ENCODE peak calls at places on chromosomes 7 and 10, in eight cellular contexts. One of them, this sample, is unnamed.

GRCh38 chr10:132187421-132188138 is 832 bp downstream of the DPYSL4 start:
- DNase-seq in OCI-LY7: no peak
- DNase-seq in colonic mucosa: no peak
- DNase-seq in ovary: no peak
- DNase-seq in skeletal muscle cell: no peak
- DNase-seq in aorta: no peak
- DNase-seq in fibroblast of lung: no peak
- DNase-seq in mucosa of descending colon: no peak
- DNase-seq in this sample: no peak

GRCh38 chr7:102215281-102215680 is 71.4 kb upstream of the SH2B2 start:
- DNase-seq in OCI-LY7: no peak
- DNase-seq in colonic mucosa: no peak
- DNase-seq in ovary: no peak
- DNase-seq in skeletal muscle cell: no peak
- DNase-seq in aorta: no peak
- DNase-seq in fibroblast of lung: no peak
- DNase-seq in mucosa of descending colon: no peak
- DNase-seq in this sample: no peak

GRCh38 chr10:83605783-83606182 is 533.5 kb upstream of the GHITM start:
- DNase-seq in OCI-LY7: no peak
- DNase-seq in colonic mucosa: no peak
- DNase-seq in ovary: no peak
- DNase-seq in skeletal muscle cell: no peak
- DNase-seq in aorta: no peak
- DNase-seq in fibroblast of lung: no peak
- DNase-seq in mucosa of descending colon: no peak
- DNase-seq in this sample: no peak

GRCh38 chr10:24853661-24854060 is 98.7 kb downstream of the PRTFDC1 start:
- DNase-seq in OCI-LY7: no peak
- DNase-seq in colonic mucosa: no peak
- DNase-seq in ovary: no peak
- DNase-seq in skeletal muscle cell: no peak
- DNase-seq in aorta: no peak
- DNase-seq in fibroblast of lung: no peak
- DNase-seq in mucosa of descending colon: no peak
- DNase-seq in this sample: no peak

GRCh38 chr10:126935263-126935946 is 30.2 kb downstream of the DOCK1 start:
- DNase-seq in OCI-LY7: no peak
- DNase-seq in colonic mucosa: no peak
- DNase-seq in ovary: no peak
- DNase-seq in skeletal muscle cell: no peak
- DNase-seq in aorta: no peak
- DNase-seq in fibroblast of lung: no peak
- DNase-seq in mucosa of descending colon: no peak
- DNase-seq in this sample: no peak

GRCh38 chr10:42991442-42992098 is 85.3 kb upstream of the RET start:
- DNase-seq in OCI-LY7: no peak
- DNase-seq in colonic mucosa: peak
- DNase-seq in ovary: no peak
- DNase-seq in skeletal muscle cell: no peak
- DNase-seq in aorta: no peak
- DNase-seq in fibroblast of lung: no peak
- DNase-seq in mucosa of descending colon: no peak
- DNase-seq in this sample: no peak

GRCh38 chr7:91168766-91169518 is 95.3 kb upstream of the FZD1 start:
- DNase-seq in OCI-LY7: no peak
- DNase-seq in colonic mucosa: no peak
- DNase-seq in ovary: no peak
- DNase-seq in skeletal muscle cell: no peak
- DNase-seq in aorta: no peak
- DNase-seq in fibroblast of lung: peak
- DNase-seq in mucosa of descending colon: no peak
- DNase-seq in this sample: no peak

GRCh38 chr7:901388-902154 is 25.2 kb downstream of the GET4 start:
- DNase-seq in OCI-LY7: peak
- DNase-seq in colonic mucosa: peak
- DNase-seq in ovary: peak
- DNase-seq in skeletal muscle cell: peak
- DNase-seq in aorta: peak
- DNase-seq in fibroblast of lung: peak
- DNase-seq in mucosa of descending colon: peak
- DNase-seq in this sample: peak

GRCh38 chr10:91603931-91604331 is 28.9 kb downstream of the PPP1R3C start:
- DNase-seq in OCI-LY7: no peak
- DNase-seq in colonic mucosa: no peak
- DNase-seq in ovary: no peak
- DNase-seq in skeletal muscle cell: no peak
- DNase-seq in aorta: no peak
- DNase-seq in fibroblast of lung: peak
- DNase-seq in mucosa of descending colon: no peak
- DNase-seq in this sample: no peak

GRCh38 chr10:52864459-52865106 is 92.0 kb upstream of the MBL2 start:
- DNase-seq in OCI-LY7: no peak
- DNase-seq in colonic mucosa: no peak
- DNase-seq in ovary: no peak
- DNase-seq in skeletal muscle cell: peak
- DNase-seq in aorta: peak
- DNase-seq in fibroblast of lung: peak
- DNase-seq in mucosa of descending colon: peak
- DNase-seq in this sample: no peak

GRCh38 chr7:95686109-95686508 is 86.2 kb upstream of the DYNC1I1 start:
- DNase-seq in OCI-LY7: peak
- DNase-seq in colonic mucosa: peak
- DNase-seq in ovary: peak
- DNase-seq in skeletal muscle cell: peak
- DNase-seq in aorta: no peak
- DNase-seq in fibroblast of lung: peak
- DNase-seq in mucosa of descending colon: peak
- DNase-seq in this sample: peak

GRCh38 chr7:137992042-137992737 is 9.7 kb downstream of the CREB3L2 start:
- DNase-seq in OCI-LY7: no peak
- DNase-seq in colonic mucosa: no peak
- DNase-seq in ovary: no peak
- DNase-seq in skeletal muscle cell: no peak
- DNase-seq in aorta: no peak
- DNase-seq in fibroblast of lung: peak
- DNase-seq in mucosa of descending colon: no peak
- DNase-seq in this sample: no peak

GRCh38 chr7:424961-425793 is 94.5 kb downstream of the PDGFA start:
- DNase-seq in OCI-LY7: no peak
- DNase-seq in colonic mucosa: no peak
- DNase-seq in ovary: no peak
- DNase-seq in skeletal muscle cell: no peak
- DNase-seq in aorta: peak
- DNase-seq in fibroblast of lung: no peak
- DNase-seq in mucosa of descending colon: no peak
- DNase-seq in this sample: no peak

GRCh38 chr7:44697136-44698045 is 51.3 kb upstream of the ZMIZ2 start:
- DNase-seq in OCI-LY7: no peak
- DNase-seq in colonic mucosa: no peak
- DNase-seq in ovary: no peak
- DNase-seq in skeletal muscle cell: no peak
- DNase-seq in aorta: peak
- DNase-seq in fibroblast of lung: no peak
- DNase-seq in mucosa of descending colon: no peak
- DNase-seq in this sample: no peak

GRCh38 chr7:144415858-144416257 is 12.4 kb upstream of the NOBOX start:
- DNase-seq in OCI-LY7: no peak
- DNase-seq in colonic mucosa: no peak
- DNase-seq in ovary: no peak
- DNase-seq in skeletal muscle cell: no peak
- DNase-seq in aorta: no peak
- DNase-seq in fibroblast of lung: no peak
- DNase-seq in mucosa of descending colon: no peak
- DNase-seq in this sample: no peak

GRCh38 chr7:44853391-44853790 is 5.5 kb upstream of the H2AZ2 start:
- DNase-seq in OCI-LY7: no peak
- DNase-seq in colonic mucosa: no peak
- DNase-seq in ovary: no peak
- DNase-seq in skeletal muscle cell: no peak
- DNase-seq in aorta: no peak
- DNase-seq in fibroblast of lung: no peak
- DNase-seq in mucosa of descending colon: no peak
- DNase-seq in this sample: no peak

GRCh38 chr10:101222683-101223273 is 6.5 kb downstream of the LBX1 start:
- DNase-seq in OCI-LY7: no peak
- DNase-seq in colonic mucosa: no peak
- DNase-seq in ovary: no peak
- DNase-seq in skeletal muscle cell: no peak
- DNase-seq in aorta: no peak
- DNase-seq in fibroblast of lung: no peak
- DNase-seq in mucosa of descending colon: no peak
- DNase-seq in this sample: no peak

GRCh38 chr10:101224060-101224909 is 5.0 kb downstream of the LBX1 start:
- DNase-seq in OCI-LY7: no peak
- DNase-seq in colonic mucosa: no peak
- DNase-seq in ovary: no peak
- DNase-seq in skeletal muscle cell: no peak
- DNase-seq in aorta: no peak
- DNase-seq in fibroblast of lung: no peak
- DNase-seq in mucosa of descending colon: no peak
- DNase-seq in this sample: no peak

GRCh38 chr10:101224910-101225823 is 4.1 kb downstream of the LBX1 start:
- DNase-seq in OCI-LY7: no peak
- DNase-seq in colonic mucosa: no peak
- DNase-seq in ovary: no peak
- DNase-seq in skeletal muscle cell: no peak
- DNase-seq in aorta: no peak
- DNase-seq in fibroblast of lung: no peak
- DNase-seq in mucosa of descending colon: no peak
- DNase-seq in this sample: no peak

GRCh38 chr10:101222247-101222531 is 7.1 kb downstream of the LBX1 start:
- DNase-seq in OCI-LY7: no peak
- DNase-seq in colonic mucosa: no peak
- DNase-seq in ovary: no peak
- DNase-seq in skeletal muscle cell: no peak
- DNase-seq in aorta: no peak
- DNase-seq in fibroblast of lung: no peak
- DNase-seq in mucosa of descending colon: no peak
- DNase-seq in this sample: no peak

GRCh38 chr10:101223274-101224059 is 5.8 kb downstream of the LBX1 start:
- DNase-seq in OCI-LY7: no peak
- DNase-seq in colonic mucosa: no peak
- DNase-seq in ovary: no peak
- DNase-seq in skeletal muscle cell: no peak
- DNase-seq in aorta: no peak
- DNase-seq in fibroblast of lung: no peak
- DNase-seq in mucosa of descending colon: no peak
- DNase-seq in this sample: no peak
- H3K4me3 ChIP-seq in OCI-LY7: no peak
- H3K4me3 ChIP-seq in colonic mucosa: peak
- H3K4me3 ChIP-seq in ovary: peak
- H3K4me3 ChIP-seq in skeletal muscle cell: no peak
- H3K4me3 ChIP-seq in aorta: no peak
- H3K4me3 ChIP-seq in fibroblast of lung: no peak
- H3K4me3 ChIP-seq in mucosa of descending colon: no peak
- H3K4me3 ChIP-seq in this sample: no peak

DNA sequence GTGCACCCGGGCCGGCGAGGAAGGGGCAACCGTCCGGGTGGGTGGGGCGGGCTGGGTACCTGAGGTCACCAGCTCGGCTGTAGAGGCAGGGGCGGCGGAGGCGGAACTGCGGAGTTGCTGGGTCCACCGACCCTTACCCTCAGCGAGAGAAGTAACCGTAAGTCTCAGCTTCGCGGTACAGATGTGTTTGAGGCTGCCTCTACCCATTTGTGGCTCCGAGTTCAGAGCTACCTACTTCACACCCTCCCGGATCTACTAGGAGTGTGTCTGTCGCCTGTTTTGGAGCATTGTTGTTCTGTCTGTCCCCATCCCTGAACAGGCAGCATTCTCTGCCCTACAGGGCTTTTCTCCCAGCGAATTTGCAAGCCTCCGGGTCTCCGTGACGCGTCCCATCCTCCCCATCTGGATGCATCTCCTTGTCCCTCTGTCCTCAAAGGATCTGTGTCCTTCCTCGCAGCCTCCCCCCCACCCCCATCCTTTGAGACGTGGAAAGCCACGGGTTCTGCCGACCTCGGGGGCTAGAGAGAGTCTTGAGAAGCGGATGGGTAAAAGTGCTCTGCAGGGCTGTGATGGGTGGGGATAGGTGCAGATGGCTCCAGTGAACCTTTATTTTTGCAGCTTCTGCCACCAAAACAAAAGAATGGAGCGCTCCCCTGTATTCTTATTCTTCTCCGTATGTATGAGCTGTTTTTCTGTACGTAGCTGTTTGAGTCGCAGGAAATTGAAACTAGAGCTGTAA is 758 bp downstream of the ANKIB1 start:
- DNase-seq in OCI-LY7: peak
- DNase-seq in colonic mucosa: peak
- DNase-seq in ovary: peak
- DNase-seq in skeletal muscle cell: no peak
- DNase-seq in aorta: no peak
- DNase-seq in fibroblast of lung: peak
- DNase-seq in mucosa of descending colon: peak
- DNase-seq in this sample: peak
- H3K4me3 ChIP-seq in OCI-LY7: peak
- H3K4me3 ChIP-seq in colonic mucosa: peak
- H3K4me3 ChIP-seq in ovary: peak
- H3K4me3 ChIP-seq in skeletal muscle cell: peak
- H3K4me3 ChIP-seq in aorta: peak
- H3K4me3 ChIP-seq in fibroblast of lung: peak
- H3K4me3 ChIP-seq in mucosa of descending colon: peak
- H3K4me3 ChIP-seq in this sample: peak

GRCh38 chr10:48602401-48603135 is 2.3 kb downstream of the ARHGAP22 start:
- DNase-seq in OCI-LY7: no peak
- DNase-seq in colonic mucosa: peak
- DNase-seq in ovary: no peak
- DNase-seq in skeletal muscle cell: no peak
- DNase-seq in aorta: no peak
- DNase-seq in fibroblast of lung: no peak
- DNase-seq in mucosa of descending colon: no peak
- DNase-seq in this sample: no peak
- H3K4me3 ChIP-seq in OCI-LY7: no peak
- H3K4me3 ChIP-seq in colonic mucosa: no peak
- H3K4me3 ChIP-seq in ovary: no peak
- H3K4me3 ChIP-seq in skeletal muscle cell: peak
- H3K4me3 ChIP-seq in aorta: no peak
- H3K4me3 ChIP-seq in fibroblast of lung: peak
- H3K4me3 ChIP-seq in mucosa of descending colon: no peak
- H3K4me3 ChIP-seq in this sample: no peak

GRCh38 chr7:104327534-104327933 is 869 bp upstream of the LHFPL3 start:
- DNase-seq in OCI-LY7: no peak
- DNase-seq in colonic mucosa: no peak
- DNase-seq in ovary: no peak
- DNase-seq in skeletal muscle cell: no peak
- DNase-seq in aorta: no peak
- DNase-seq in fibroblast of lung: no peak
- DNase-seq in mucosa of descending colon: no peak
- DNase-seq in this sample: no peak

GRCh38 chr7:104328308-104328969 is at the start of gene LHFPL3:
- DNase-seq in OCI-LY7: no peak
- DNase-seq in colonic mucosa: peak
- DNase-seq in ovary: no peak
- DNase-seq in skeletal muscle cell: no peak
- DNase-seq in aorta: peak
- DNase-seq in fibroblast of lung: no peak
- DNase-seq in mucosa of descending colon: no peak
- DNase-seq in this sample: no peak

GRCh38 chr7:104327963-104328307 is 468 bp upstream of the LHFPL3 start:
- DNase-seq in OCI-LY7: no peak
- DNase-seq in colonic mucosa: no peak
- DNase-seq in ovary: no peak
- DNase-seq in skeletal muscle cell: no peak
- DNase-seq in aorta: peak
- DNase-seq in fibroblast of lung: no peak
- DNase-seq in mucosa of descending colon: no peak
- DNase-seq in this sample: no peak

GRCh38 chr7:104328970-104329825 is 795 bp downstream of the LHFPL3 start:
- DNase-seq in OCI-LY7: no peak
- DNase-seq in colonic mucosa: no peak
- DNase-seq in ovary: no peak
- DNase-seq in skeletal muscle cell: no peak
- DNase-seq in aorta: no peak
- DNase-seq in fibroblast of lung: no peak
- DNase-seq in mucosa of descending colon: no peak
- DNase-seq in this sample: no peak
- H3K4me3 ChIP-seq in OCI-LY7: no peak
- H3K4me3 ChIP-seq in colonic mucosa: no peak
- H3K4me3 ChIP-seq in ovary: no peak
- H3K4me3 ChIP-seq in skeletal muscle cell: peak
- H3K4me3 ChIP-seq in aorta: no peak
- H3K4me3 ChIP-seq in fibroblast of lung: peak
- H3K4me3 ChIP-seq in mucosa of descending colon: no peak
- H3K4me3 ChIP-seq in this sample: no peak

This sample was measured in Jurkat, Clone E6-1.